ENCODE peak calls at places on chromosomes 3 and 15, in five cellular contexts. X, P, U, B and K are unnamed samples.

GRCh38 chr3:55567615-55568014 is 80.5 kb upstream of the WNT5A start:
- DNase-seq in X (no peak), P (no peak), U (no peak), B (no peak), K (peak)

GRCh38 chr3:15011174-15011573 is 53.9 kb downstream of the MRPS25 start:
- DNase-seq in X (no peak), P (no peak), U (no peak), B (no peak), K (no peak)

GRCh38 chr15:28885630-28886430 is at the start of gene APBA2:
- DNase-seq in X (no peak), P (peak), U (no peak), B (no peak), K (no peak)

GRCh38 chr3:108119398-108120109 is 28.7 kb upstream of the CD47 start:
- DNase-seq in X (no peak), P (no peak), U (no peak), B (no peak), K (no peak)

GRCh38 chr3:142963266-142964149 is at the start of gene PAQR9:
- DNase-seq in X (peak), P (peak), U (peak), B (peak), K (no peak)

GRCh38 chr3:29585368-29585767 is 304.5 kb downstream of the RBMS3 start:
- DNase-seq in X (no peak), P (no peak), U (no peak), B (no peak), K (peak)

GRCh38 chr3:196127308-196128040 is 45.6 kb upstream of the TFRC start:
- DNase-seq in X (peak), P (no peak), U (no peak), B (no peak), K (peak)

GRCh38 chr3:59424268-59425010 is 374.6 kb upstream of the CFAP20DC start:
- DNase-seq in X (no peak), P (peak), U (no peak), B (peak), K (peak)

GRCh38 chr3:17412950-17413530 is 329.4 kb downstream of the TBC1D5 start:
- DNase-seq in X (no peak), P (peak), U (no peak), B (peak), K (peak)

GRCh38 chr3:150736903-150737832 is 25.8 kb downstream of the SIAH2 start:
- DNase-seq in X (no peak), P (peak), U (no peak), B (no peak), K (no peak)

GRCh38 chr3:23073721-23074300 is 129.3 kb upstream of the UBE2E2 start:
- DNase-seq in X (no peak), P (no peak), U (no peak), B (no peak), K (no peak)

GRCh38 chr3:55645406-55645805 is 158.3 kb upstream of the WNT5A start:
- DNase-seq in X (no peak), P (no peak), U (no peak), B (no peak), K (no peak)

GRCh38 chr3:120449701-120450216 is 1.0 kb downstream of the FSTL1 start:
- DNase-seq in X (no peak), P (peak), U (no peak), B (no peak), K (no peak)

GRCh38 chr3:98906230-98906629 is 4.7 kb upstream of the DCBLD2 start:
- DNase-seq in X (no peak), P (peak), U (no peak), B (no peak), K (no peak)

GRCh38 chr15:40083756-40084101 is 24.9 kb downstream of the BMF start:
- DNase-seq in X (no peak), P (no peak), U (no peak), B (no peak), K (no peak)

GRCh38 chr3:135531996-135532395 is 433.5 kb upstream of the PPP2R3A start:
- DNase-seq in X (no peak), P (no peak), U (no peak), B (no peak), K (no peak)

GRCh38 chr15:82802497-82802896 is 3.4 kb downstream of the FSD2 start:
- DNase-seq in X (no peak), P (no peak), U (no peak), B (no peak), K (peak)

GRCh38 chr15:79474252-79474651 is 42.1 kb downstream of the MINAR1 start:
- DNase-seq in X (no peak), P (no peak), U (no peak), B (no peak), K (no peak)

GRCh38 chr15:51649659-51650521 is 27.3 kb upstream of the DMXL2 start:
- DNase-seq in X (no peak), P (peak), U (no peak), B (peak), K (peak)

GRCh38 chr3:189496375-189497138 is 134.6 kb upstream of the TP63 start:
- DNase-seq in X (no peak), P (no peak), U (no peak), B (no peak), K (no peak)

GRCh38 chr3:20669184-20669583 is 483.2 kb upstream of the SGO1 start:
- DNase-seq in X (no peak), P (peak), U (peak), B (no peak), K (no peak)

GRCh38 chr15:84079885-84080777 is 155.4 kb upstream of the GOLGA6L4 start:
- DNase-seq in X (peak), P (peak), U (peak), B (peak), K (peak)

GRCh38 chr15:43253431-43254403 is 13.0 kb downstream of the TGM5 start:
- DNase-seq in X (peak), P (peak), U (no peak), B (peak), K (peak)

GRCh38 chr3:187945374-187945773 is 200.1 kb upstream of the BCL6 start:
- DNase-seq in X (no peak), P (no peak), U (no peak), B (no peak), K (no peak)

GRCh38 chr3:111712294-111713180 is 117.4 kb upstream of the ZBED2 start:
- DNase-seq in X (no peak), P (no peak), U (no peak), B (no peak), K (no peak)

GRCh38 chr3:48598323-48599076 is 3.4 kb upstream of the COL7A1 start:
- DNase-seq in X (peak), P (peak), U (peak), B (no peak), K (no peak)

GRCh38 chr3:14424711-14425573 is 22.5 kb downstream of the SLC6A6 start:
- DNase-seq in X (no peak), P (peak), U (no peak), B (no peak), K (peak)

GRCh38 chr3:129123314-129124060 is 1.9 kb upstream of the RAB43 start:
- DNase-seq in X (no peak), P (peak), U (no peak), B (peak), K (peak)

GRCh38 chr3:11568503-11569155 is 75.1 kb downstream of the VGLL4 start:
- DNase-seq in X (peak), P (peak), U (peak), B (no peak), K (no peak)

GRCh38 chr3:81581966-81582599 is 179.4 kb downstream of the GBE1 start:
- DNase-seq in X (no peak), P (peak), U (no peak), B (peak), K (peak)

GRCh38 chr3:42369304-42369703 is 41.1 kb downstream of the LYZL4 start:
- DNase-seq in X (no peak), P (no peak), U (no peak), B (peak), K (peak)

GRCh38 chr15:69557340-69558137 is 104.9 kb downstream of the RPLP1 start:
- DNase-seq in X (no peak), P (peak), U (no peak), B (no peak), K (no peak)

GRCh38 chr3:87792193-87792531 is 266.6 kb downstream of the CGGBP1 start:
- DNase-seq in X (no peak), P (no peak), U (no peak), B (no peak), K (no peak)

GRCh38 chr3:44712455-44713075 is at the start of gene ZNF502:
- DNase-seq in X (peak), P (peak), U (peak), B (peak), K (no peak)

DNA sequence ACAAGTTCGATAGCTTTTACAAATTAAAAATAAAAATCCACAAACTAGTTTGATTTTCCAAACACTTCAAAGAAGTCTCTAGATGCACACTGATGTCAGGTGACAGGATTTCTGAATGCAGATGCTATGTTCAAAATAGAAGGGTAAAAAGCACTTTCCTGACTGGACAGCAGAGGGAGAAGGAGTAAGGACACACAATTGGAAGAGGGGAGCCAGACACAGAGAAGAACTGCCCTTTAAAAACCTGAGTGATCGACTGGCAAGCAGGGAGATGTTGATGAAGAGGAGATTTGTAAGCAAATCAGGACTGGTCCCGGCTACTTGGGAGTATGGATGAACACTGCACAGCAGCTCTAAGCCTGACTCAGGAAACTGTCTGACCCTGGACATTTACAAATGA is 612.8 kb downstream of the MAGI1 start:
- DNase-seq in X (no peak), P (peak), U (no peak), B (no peak), K (no peak)
- TF ChIP-seq CTCF in X (peak), P (peak), U (peak), B (no peak), K (no peak)

DNA sequence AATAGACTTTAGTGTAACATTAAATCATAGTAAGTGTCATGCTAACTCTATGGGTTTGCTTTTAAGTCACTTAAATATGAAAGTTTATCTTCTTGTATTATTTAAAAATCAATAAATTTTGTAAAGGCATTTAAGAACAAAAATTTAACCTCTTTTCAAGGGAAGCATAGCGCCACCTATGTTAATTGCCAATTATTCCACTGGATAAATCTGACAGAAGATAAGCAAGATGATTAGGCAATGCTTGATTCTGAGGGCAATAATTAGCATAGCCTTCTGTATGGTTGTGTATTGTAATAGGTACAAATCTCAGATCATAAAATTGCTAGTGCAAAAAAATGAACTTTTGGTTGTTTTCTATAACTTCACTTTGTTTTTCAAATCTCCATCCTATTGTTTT is 560.1 kb downstream of the GRM7 start:
- DNase-seq in X (no peak), P (no peak), U (no peak), B (no peak), K (no peak)
- TF ChIP-seq CTCF in X (no peak), P (no peak), U (no peak), B (no peak), K (no peak)

DNA sequence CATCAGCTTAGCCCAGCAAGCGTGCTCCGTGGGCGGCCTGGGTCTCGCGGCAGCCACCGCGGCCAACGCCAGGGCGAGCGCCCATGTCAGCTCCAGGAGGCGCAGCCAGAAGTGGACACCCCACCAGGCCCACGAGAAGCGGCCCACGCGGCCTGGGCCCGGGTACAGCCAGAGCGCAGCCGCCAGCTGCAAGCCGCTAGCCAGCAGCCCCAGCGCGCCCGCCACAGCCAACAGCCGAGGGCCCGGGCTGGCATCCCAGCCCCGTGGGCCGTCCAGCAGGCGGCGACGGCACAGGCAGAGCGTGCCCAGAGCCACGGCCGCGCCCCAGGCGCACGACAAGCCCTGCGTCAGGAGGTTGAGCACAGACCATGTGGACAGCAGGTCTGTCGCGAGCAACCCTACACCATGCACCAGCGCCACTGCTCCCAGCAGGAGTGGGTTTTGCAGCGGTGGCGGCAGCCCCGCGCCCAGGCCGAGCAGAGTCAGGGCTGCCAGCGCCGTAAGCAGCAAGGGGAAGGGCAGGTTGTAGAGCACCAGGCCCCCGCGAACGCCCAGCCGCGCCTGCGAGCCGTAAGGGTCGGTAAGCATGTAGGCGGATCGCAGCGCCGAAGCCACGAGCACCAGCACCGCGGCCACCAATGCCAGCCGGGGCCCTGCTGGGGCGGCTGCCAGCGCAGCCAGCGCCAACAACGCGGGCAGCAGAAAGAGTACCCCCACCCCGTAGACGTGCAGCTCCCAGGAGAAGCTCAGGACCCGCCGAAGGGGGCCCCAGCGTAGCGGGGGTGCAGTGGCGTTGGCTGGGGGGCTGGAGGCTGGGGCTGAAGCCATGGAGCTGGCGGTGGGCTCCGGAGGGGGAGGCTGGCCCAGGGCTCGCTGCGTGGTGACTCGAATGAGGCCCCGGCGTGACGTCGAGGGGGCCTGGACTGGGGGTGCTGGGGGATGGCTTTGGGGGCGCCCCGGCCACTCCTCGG is 4.9 kb downstream of the PRRT3 start:
- DNase-seq in X (peak), P (peak), U (peak), B (peak), K (no peak)
- TF ChIP-seq CTCF in X (peak), P (peak), U (peak), B (no peak), K (no peak)

GRCh38 chr15:32750981-32751380 is 33.2 kb downstream of the GREM1 start:
- DNase-seq in X (no peak), P (no peak), U (no peak), B (no peak), K (no peak)
- TF ChIP-seq CTCF in X (no peak), P (no peak), U (no peak), B (no peak), K (no peak)

GRCh38 chr15:23629234-23629805 is 18.3 kb downstream of the MAGEL2 start:
- DNase-seq in X (no peak), P (no peak), U (no peak), B (no peak), K (no peak)
- TF ChIP-seq CTCF in X (peak), P (peak), U (peak), B (no peak), K (peak)

DNA sequence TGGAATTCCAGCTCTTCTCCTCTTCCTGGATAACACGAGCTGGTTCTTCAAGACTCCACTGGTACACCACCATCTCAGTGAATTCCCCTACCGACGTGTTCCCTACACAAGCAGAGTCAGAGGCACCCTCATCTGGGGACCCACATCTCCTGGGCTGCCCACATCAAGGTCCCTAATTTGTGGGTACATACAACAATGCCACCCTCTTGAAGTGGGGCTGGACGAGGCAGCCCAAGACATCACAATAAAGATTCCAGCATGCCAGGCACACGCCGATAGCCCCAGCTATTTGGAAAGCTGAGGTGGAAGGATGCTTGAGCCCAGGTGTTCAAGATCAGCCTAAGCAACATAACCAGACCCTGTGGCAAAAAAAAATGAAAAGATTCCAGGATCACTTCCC is 221.2 kb upstream of the LINGO1 start:
- DNase-seq in X (peak), P (no peak), U (no peak), B (no peak), K (no peak)
- TF ChIP-seq CTCF in X (no peak), P (no peak), U (no peak), B (no peak), K (no peak)

DNA sequence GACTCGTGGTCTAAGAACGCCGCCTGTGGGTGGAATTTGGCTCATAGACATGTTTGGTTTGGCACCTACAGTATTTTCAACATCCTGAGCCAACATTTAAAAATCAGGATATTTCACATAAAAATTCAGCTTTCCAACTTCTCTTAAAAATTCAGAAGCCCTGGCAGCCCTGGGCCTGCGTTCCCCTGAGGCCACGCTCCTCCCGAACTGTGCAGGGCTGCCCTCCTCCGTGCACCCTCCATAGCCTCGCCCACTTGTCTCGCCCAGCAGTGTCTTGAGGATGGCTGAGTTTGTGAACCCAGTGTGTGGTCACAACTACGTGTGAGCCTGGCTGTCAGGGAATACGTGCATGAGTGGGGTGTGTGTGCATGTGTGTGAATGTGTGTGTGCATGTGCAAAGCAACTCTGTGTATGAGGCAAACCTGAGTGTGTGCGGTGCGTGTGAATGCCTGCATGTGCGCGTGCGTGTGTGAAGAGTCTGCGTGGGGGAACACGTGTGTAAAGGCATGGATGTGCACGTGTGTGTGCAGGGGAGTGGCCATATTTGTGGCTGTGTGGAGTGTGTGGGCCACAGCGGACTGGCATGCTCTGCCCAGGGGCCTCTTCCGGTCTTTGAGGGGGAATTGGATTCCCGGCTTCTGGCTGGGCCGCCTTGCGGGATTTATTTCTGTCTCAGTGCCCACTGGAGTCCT is 30.9 kb downstream of the PTH1R start:
- DNase-seq in X (peak), P (peak), U (no peak), B (no peak), K (no peak)
- TF ChIP-seq CTCF in X (no peak), P (peak), U (peak), B (no peak), K (peak)

DNA sequence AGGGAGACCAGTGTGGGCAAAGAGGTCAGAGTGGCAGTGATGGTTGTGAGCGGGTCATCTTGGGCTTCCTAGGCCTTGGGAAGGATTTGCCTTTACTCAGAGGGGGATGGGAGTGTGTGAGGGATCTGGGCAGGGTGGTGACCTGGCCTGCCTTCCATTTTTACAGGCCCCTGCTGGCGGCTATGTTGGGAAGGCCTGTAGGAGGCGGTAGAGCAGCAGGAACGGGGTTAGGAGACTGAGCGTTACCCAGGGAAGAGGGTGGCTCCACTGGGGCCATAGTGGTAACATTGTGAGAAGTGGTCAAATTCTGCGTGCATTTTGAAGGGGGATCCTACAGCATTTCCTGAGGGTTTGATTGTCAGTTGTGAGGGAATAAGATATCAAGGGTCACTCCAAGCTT is 307.3 kb upstream of the CTDSPL start:
- DNase-seq in X (no peak), P (no peak), U (no peak), B (no peak), K (peak)
- TF ChIP-seq CTCF in X (no peak), P (no peak), U (no peak), B (no peak), K (peak)

GRCh38 chr15:73683624-73684536 is at the start of gene CD276:
- DNase-seq in X (peak), P (peak), U (peak), B (peak), K (no peak)
- TF ChIP-seq CTCF in X (no peak), P (peak), U (peak), B (no peak), K (no peak)

DNA sequence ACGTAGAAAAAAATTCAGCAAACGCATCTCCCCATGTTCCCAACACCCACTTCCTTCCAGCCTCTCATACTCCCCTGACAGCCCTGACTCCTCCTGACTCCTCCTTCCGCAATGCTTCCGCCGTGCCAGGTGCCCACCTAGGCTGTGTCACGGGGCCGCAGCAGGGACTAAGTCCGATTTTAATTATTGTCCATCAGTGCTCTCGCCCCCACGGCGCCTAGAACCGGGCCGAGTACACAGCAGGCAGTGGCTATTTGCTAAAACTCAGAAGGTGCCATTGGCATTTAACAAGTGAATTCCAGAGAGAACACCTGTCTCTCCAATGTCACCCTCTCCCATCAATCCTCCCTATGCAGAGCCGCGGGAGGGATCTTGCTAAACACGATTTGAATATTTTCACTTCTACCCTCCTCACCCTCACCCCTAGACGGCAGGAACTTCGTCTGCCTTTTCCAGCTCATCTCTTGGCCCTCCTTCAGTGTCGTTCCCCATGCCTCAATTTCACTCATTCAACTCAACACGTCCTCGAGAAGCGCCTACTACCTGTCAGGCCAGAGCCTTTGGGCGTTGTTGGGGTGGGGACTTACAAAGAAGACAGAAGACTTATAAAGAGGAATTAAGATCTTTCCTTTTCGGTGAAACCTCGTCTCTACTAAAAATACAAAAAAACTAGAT is 11.5 kb upstream of the SHF start:
- DNase-seq in X (no peak), P (peak), U (no peak), B (no peak), K (peak)
- TF ChIP-seq CTCF in X (no peak), P (no peak), U (peak), B (no peak), K (no peak)